ENCODE peak calls at places on chromosome 6, in seven cellular contexts. R, F, J, N, O, A and E are unnamed samples.
A peak's percentile ranks its signal among the peaks of the same experiment; 100 is the strongest.

GRCh38 chr6:110475255-110475654 is 1.2 kb downstream of the SLC22A16 start:
- DNase-seq in R (peak; percentile 10), O (no peak), J (no peak), F (no peak), N (no peak), A (no peak), E (no peak)

GRCh38 chr6:73233048-73233447 is 7.8 kb upstream of the KHDC1L start:
- DNase-seq in J (no peak), N (no peak), A (no peak), O (no peak), F (no peak), R (no peak), E (no peak)

GRCh38 chr6:37696841-37697735 is 595 bp downstream of the MDGA1 start:
- DNase-seq in R (peak; percentile 22), J (no peak), F (no peak), O (peak; percentile 35), A (no peak), N (no peak), E (no peak)

GRCh38 chr6:87756858-87757257 is 54.8 kb upstream of the AKIRIN2 start:
- DNase-seq in A (peak; percentile 50), R (peak; percentile 76), O (peak; percentile 93), F (no peak), J (no peak), N (no peak), E (peak; percentile 20)

GRCh38 chr6:114312931-114313330 is 29.9 kb downstream of the HS3ST5 start:
- DNase-seq in F (no peak), O (no peak), A (no peak), R (no peak), N (no peak), J (no peak), E (no peak)

GRCh38 chr6:26354162-26354561 is 10.8 kb upstream of the BTN3A2 start:
- DNase-seq in F (no peak), J (no peak), R (no peak), A (no peak), N (no peak), O (no peak), E (no peak)

GRCh38 chr6:12844284-12845223 is 128.0 kb downstream of the PHACTR1 start:
- DNase-seq in J (no peak), F (no peak), O (no peak), A (peak; percentile 10), R (peak; percentile 41), N (no peak), E (no peak)

GRCh38 chr6:129801909-129802308 is 59.2 kb downstream of the TMEM244 start:
- DNase-seq in F (no peak), A (no peak), O (peak; percentile 40), N (no peak), R (peak; percentile 8), J (no peak), E (no peak)

GRCh38 chr6:43972179-43972914 is 154.9 kb downstream of the MRPL14 start:
- DNase-seq in J (peak; percentile 64), N (no peak), O (peak; percentile 47), F (peak; percentile 76), R (no peak), A (no peak), E (no peak)

GRCh38 chr6:4017847-4018193 is 61.1 kb downstream of the FAM217A start:
- DNase-seq in N (no peak), F (no peak), A (no peak), R (peak; percentile 61), J (no peak), O (no peak), E (no peak)

GRCh38 chr6:9646346-9647042 is 768.4 kb downstream of the TFAP2A start:
- DNase-seq in J (no peak), A (no peak), R (peak; percentile 72), F (peak; percentile 68), O (peak; percentile 54), N (no peak), E (no peak)

GRCh38 chr6:28589234-28589951 is 63.7 kb downstream of the GPX5 start:
- DNase-seq in A (peak; percentile 97), N (no peak), O (peak; percentile 97), J (no peak), F (no peak), R (peak; percentile 98), E (peak; percentile 77)

GRCh38 chr6:62891065-62891647 is 320.1 kb upstream of the FKBP1C start:
- DNase-seq in A (no peak), O (no peak), J (no peak), N (no peak), R (peak; percentile 16), F (no peak), E (no peak)

DNA sequence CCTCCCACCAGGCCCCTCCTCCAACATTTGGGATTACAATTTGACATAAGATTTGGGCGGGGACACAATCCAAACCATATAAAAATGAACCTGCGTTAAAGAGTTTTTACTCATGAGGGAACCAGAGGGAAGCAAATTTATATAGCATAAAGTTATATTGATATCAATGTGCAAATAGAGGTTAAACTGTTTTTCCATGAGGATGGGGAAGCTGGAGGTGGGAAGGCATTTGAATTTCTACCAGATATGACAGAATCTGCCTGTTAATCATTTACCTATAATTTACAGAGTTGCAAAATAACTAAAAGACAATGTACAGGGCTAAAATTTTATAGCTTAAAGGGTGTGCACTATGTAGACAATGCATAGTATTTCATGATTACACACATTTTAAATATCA is 322.0 kb upstream of the FKBP1C start:
- DNase-seq in N (no peak), R (no peak), A (no peak), O (no peak), J (no peak), F (no peak), E (no peak)
- H3K4me3 ChIP-seq in N (no peak overlapping the region), R (no peak overlapping the region), A (no peak overlapping the region), O (no peak overlapping the region), J (no peak overlapping the region), F (no peak overlapping the region), E (no peak overlapping the region)

DNA sequence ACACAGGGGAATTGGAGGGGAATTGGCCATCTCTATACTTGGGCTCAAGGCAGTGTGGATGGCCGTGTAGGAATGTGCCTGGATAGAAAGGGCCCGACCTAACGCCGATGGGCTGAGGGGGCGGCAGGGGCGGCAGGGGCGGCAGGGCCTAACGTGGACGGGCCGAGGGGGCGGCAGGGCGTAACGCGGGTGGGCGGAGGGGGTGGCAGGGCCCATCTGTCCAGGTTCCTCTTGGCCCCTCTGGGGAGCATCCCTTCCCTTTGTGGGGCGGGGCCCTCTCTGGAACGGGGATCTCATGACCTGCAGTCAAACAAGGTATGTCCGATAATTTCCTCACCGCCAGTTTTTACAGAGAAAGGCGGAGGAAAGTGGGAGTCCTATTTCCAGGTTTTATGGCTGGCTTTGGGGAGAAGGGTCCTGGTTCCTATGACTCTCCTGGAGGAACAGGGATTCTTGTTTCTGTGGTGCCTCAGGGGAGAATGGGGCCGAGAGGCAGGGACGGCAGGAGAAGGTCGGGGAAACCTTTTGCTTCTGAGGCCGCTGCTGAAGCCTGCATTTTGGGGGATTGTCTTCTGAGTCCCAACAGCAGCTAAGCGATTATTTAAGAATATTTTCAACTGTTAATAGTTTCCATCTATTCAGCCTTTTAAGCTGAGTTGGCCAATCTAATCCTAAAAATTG is 100.8 kb upstream of the FRMD1 start:
- DNase-seq in N (no peak), A (no peak), O (no peak), J (no peak), R (no peak), F (peak; percentile 45), E (no peak)
- H3K4me3 ChIP-seq in N (no peak overlapping the region), A (no peak overlapping the region), O (no peak overlapping the region), J (no peak overlapping the region), R (no peak overlapping the region), F (no peak overlapping the region), E (no peak overlapping the region)

GRCh38 chr6:144110210-144110609 is 14.8 kb upstream of the SF3B5 start:
- DNase-seq in R (no peak), O (no peak), J (no peak), A (no peak), F (no peak), N (no peak), E (no peak)
- H3K4me3 ChIP-seq in R (no peak overlapping the region), O (no peak overlapping the region), J (peak overlapping the region; percentile 22), A (no peak overlapping the region), F (no peak overlapping the region), N (no peak overlapping the region), E (no peak overlapping the region)

GRCh38 chr6:2737885-2738284 is 12.8 kb downstream of the MYLK4 start:
- DNase-seq in O (no peak), N (no peak), F (no peak), R (no peak), A (no peak), J (no peak), E (no peak)
- H3K4me3 ChIP-seq in O (no peak overlapping the region), N (no peak overlapping the region), F (no peak overlapping the region), R (no peak overlapping the region), A (no peak overlapping the region), J (no peak overlapping the region), E (no peak overlapping the region)

GRCh38 chr6:45437441-45437820 is 59.7 kb upstream of the SUPT3H start:
- DNase-seq in A (no peak), N (no peak), O (no peak), F (no peak), R (no peak), J (no peak), E (no peak)
- H3K4me3 ChIP-seq in A (no peak overlapping the region), N (no peak overlapping the region), O (no peak overlapping the region), F (no peak overlapping the region), R (no peak overlapping the region), J (peak overlapping the region; percentile 23), E (no peak overlapping the region)

GRCh38 chr6:108903796-108904195 is 55.6 kb downstream of the ARMC2 start:
- DNase-seq in J (no peak), O (no peak), R (no peak), A (no peak), N (no peak), F (no peak), E (no peak)
- H3K4me3 ChIP-seq in J (no peak overlapping the region), O (no peak overlapping the region), R (no peak overlapping the region), A (no peak overlapping the region), N (no peak overlapping the region), F (no peak overlapping the region), E (no peak overlapping the region)

GRCh38 chr6:89481695-89482094 is 48.7 kb downstream of the ANKRD6 start:
- DNase-seq in J (no peak), N (no peak), A (no peak), R (no peak), O (no peak), F (no peak), E (no peak)

GRCh38 chr6:89483111-89483720 is 50.3 kb downstream of the ANKRD6 start:
- DNase-seq in N (no peak), J (no peak), R (peak; percentile 2), A (no peak), F (peak; percentile 66), O (no peak), E (no peak)

GRCh38 chr6:89485320-89485719 is 52.4 kb downstream of the ANKRD6 start:
- DNase-seq in A (no peak), F (no peak), J (no peak), O (no peak), N (no peak), R (no peak), E (no peak)

GRCh38 chr6:89479902-89480301 is 47.0 kb downstream of the ANKRD6 start:
- DNase-seq in O (no peak), J (no peak), R (no peak), N (no peak), A (no peak), F (no peak), E (no peak)

DNA sequence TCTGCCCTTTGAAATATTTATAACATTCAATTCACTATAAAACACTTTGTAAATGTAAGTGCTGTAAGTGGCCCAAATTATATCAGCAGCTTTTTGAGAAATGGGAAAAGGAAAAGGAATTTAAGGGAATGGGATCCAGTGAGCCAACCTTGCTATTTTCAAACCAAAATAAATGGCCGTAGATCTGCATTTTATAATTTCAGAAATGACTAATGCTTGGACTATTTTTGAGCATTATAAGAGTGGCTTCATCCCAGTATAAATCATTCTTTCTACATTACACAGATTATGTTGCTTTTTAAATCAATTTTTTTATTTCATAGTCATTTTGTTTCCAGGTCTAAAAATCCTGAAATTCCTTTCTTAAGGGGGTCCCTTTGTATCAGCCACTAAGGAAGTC is 49.2 kb downstream of the ANKRD6 start:
- DNase-seq in O (no peak), N (no peak), J (no peak), F (no peak), R (peak; percentile 2), A (no peak), E (no peak)
- H3K4me3 ChIP-seq in O (no peak overlapping the region), N (no peak overlapping the region), J (peak overlapping the region; percentile 42), F (no peak overlapping the region), R (no peak overlapping the region), A (no peak overlapping the region), E (no peak overlapping the region)